ENCODE peak calls at places on chromosomes 4 and X, in nine cellular contexts. S, Y, D, A, R, E, O, H and G are unnamed samples.
A peak's percentile ranks its signal among the peaks of the same experiment; 100 is the strongest.

GRCh38 chrX:30270639-30271038 is 23.7 kb downstream of the MAGEB1 start:
- DNase-seq in R (no peak), S (no peak), Y (no peak), O (no peak), H (no peak), D (no peak), E (no peak), A (no peak), G (no peak)

GRCh38 chr4:80036949-80037348 is 36.1 kb downstream of the ANTXR2 start:
- DNase-seq in A (peak; percentile 66), H (no peak), D (no peak), Y (no peak), S (peak; percentile 50), R (no peak), O (peak; percentile 66), E (no peak), G (peak; percentile 97)

GRCh38 chr4:107283587-107284559 is 247.8 kb upstream of the DKK2 start:
- DNase-seq in R (no peak), D (peak; percentile 17), O (peak; percentile 95), E (no peak), H (no peak), S (no peak), Y (no peak), A (peak; percentile 84), G (peak; percentile 91)

GRCh38 chr4:146521543-146522097 is at the start of gene SLC10A7:
- DNase-seq in D (peak; percentile 87), E (peak; percentile 58), O (peak; percentile 76), S (peak; percentile 86), A (no peak), H (peak; percentile 67), R (peak; percentile 47), Y (peak; percentile 20), G (peak; percentile 68)

GRCh38 chrX:21943460-21944135 is 3.1 kb downstream of the SMS start:
- DNase-seq in E (no peak), S (peak; percentile 37), O (peak; percentile 91), R (no peak), Y (no peak), D (no peak), A (peak; percentile 58), H (no peak), G (peak; percentile 86)

GRCh38 chr4:7850489-7850888 is 89.2 kb downstream of the AFAP1 start:
- DNase-seq in H (no peak), O (no peak), R (no peak), E (no peak), S (no peak), A (no peak), D (peak; percentile 48), Y (no peak), G (no peak)

GRCh38 chrX:15334561-15334960 is 762 bp downstream of the PIGA start:
- DNase-seq in S (peak; percentile 14), R (no peak), E (no peak), H (no peak), Y (no peak), D (no peak), O (peak; percentile 19), A (no peak), G (peak; percentile 26)

GRCh38 chr4:62709618-62710252 is 1509.6 kb downstream of the ADGRL3 start:
- DNase-seq in O (peak; percentile 43), R (no peak), S (peak; percentile 62), Y (no peak), D (peak; percentile 24), E (no peak), A (no peak), H (no peak), G (peak; percentile 11)

GRCh38 chr4:157075811-157076577 is at the start of gene GLRB:
- DNase-seq in S (peak; percentile 54), R (peak; percentile 27), H (no peak), O (no peak), Y (no peak), E (no peak), A (no peak), D (peak; percentile 78), G (peak; percentile 15)

GRCh38 chr4:140755811-140756291 is 334 bp downstream of the TBC1D9 start:
- DNase-seq in A (no peak), R (peak; percentile 46), S (peak; percentile 70), O (peak; percentile 59), H (no peak), E (no peak), D (peak; percentile 57), Y (no peak), G (peak; percentile 37)

GRCh38 chr4:8478371-8478770 is 37.8 kb downstream of the TRMT44 start:
- DNase-seq in R (no peak), Y (no peak), A (no peak), E (no peak), D (no peak), O (no peak), H (no peak), S (no peak), G (no peak)

GRCh38 chr4:151530783-151531182 is 121.8 kb downstream of the FHIP1A start:
- DNase-seq in S (no peak), Y (no peak), O (no peak), E (no peak), A (no peak), D (no peak), R (no peak), H (no peak), G (no peak)

GRCh38 chrX:40299502-40300118 is 201.9 kb upstream of the BCOR start:
- DNase-seq in H (no peak), O (no peak), D (no peak), S (peak; percentile 13), A (no peak), E (no peak), Y (no peak), R (no peak), G (no peak)

GRCh38 chr4:173213296-173213695 is 44.7 kb downstream of the GALNT7 start:
- DNase-seq in A (no peak), R (no peak), O (no peak), H (no peak), Y (no peak), D (no peak), S (no peak), E (no peak), G (peak; percentile 27)

GRCh38 chrX:24692305-24692704 is 1.4 kb upstream of the POLA1 start:
- DNase-seq in A (no peak), O (no peak), E (no peak), S (no peak), Y (no peak), R (no peak), H (no peak), D (no peak), G (no peak)

GRCh38 chr4:41359069-41359769 is 102.5 kb downstream of the UCHL1 start:
- DNase-seq in A (no peak), S (no peak), Y (no peak), R (no peak), H (no peak), D (peak; percentile 76), E (no peak), O (no peak), G (no peak)

GRCh38 chr4:88429401-88429800 is 27.5 kb upstream of the HERC5 start:
- DNase-seq in S (no peak), D (no peak), H (no peak), R (no peak), O (no peak), A (no peak), E (no peak), Y (no peak), G (no peak)

GRCh38 chr4:29805871-29806480 is 914.2 kb upstream of the PCDH7 start:
- DNase-seq in D (no peak), Y (no peak), R (no peak), H (no peak), A (no peak), S (no peak), O (no peak), E (no peak), G (no peak)